ENCODE peak calls at places on chromosomes 11 and 22, in nine cellular contexts. R is activated gamma-delta T cell treated with anti-CD3 and anti-CD28 coated beads, Interleukin-2, amount 50 U/mL, for 16 hours; K is AG09309; H is EH; V is stimulated activated CD4-positive, alpha-beta T cell treated with anti-CD3 and anti-CD28 coated beads, Interleukin-1b, Interleukin-23, amount 100 ng/mL, for 24 hours; C is posterior vena cava; B is BJ; G is MV-4-11; Q is stimulated activated CD8-positive, alpha-beta memory T cell treated with anti-CD3 and anti-CD28 coated beads, Interleukin-12 subunit alpha, Interleukin-12 subunit beta, amount 100 ng/mL, for 1 hour. T is an unnamed sample.

GRCh38 chr11:102494216-102494615 is 36.3 kb downstream of the MMP7 start:
- DNase-seq in R (no peak), K (peak), H (peak), V (no peak), C (no peak), B (no peak), G (no peak), Q (no peak), T (no peak)

GRCh38 chr11:128777369-128778011 is 83.6 kb downstream of the FLI1 start:
- DNase-seq in R (no peak), K (no peak), H (no peak), V (no peak), C (no peak), B (no peak), G (no peak), Q (no peak), T (no peak)

GRCh38 chr11:118670063-118670462 is 9.4 kb downstream of the TREH start:
- DNase-seq in R (no peak), K (no peak), H (no peak), V (no peak), C (no peak), B (no peak), G (no peak), Q (no peak), T (no peak)

GRCh38 chr11:15113381-15113780 is 1.3 kb upstream of the INSC start:
- DNase-seq in R (no peak), K (no peak), H (no peak), V (no peak), C (no peak), B (no peak), G (peak), Q (no peak), T (peak)

GRCh38 chr22:17777005-17777716 is 2.9 kb upstream of the BID start:
- DNase-seq in R (peak), K (no peak), H (no peak), V (peak), C (no peak), B (no peak), G (peak), Q (peak), T (peak)

GRCh38 chr11:77035580-77035979 is 1.4 kb downstream of the B3GNT6 start:
- DNase-seq in R (no peak), K (no peak), H (no peak), V (no peak), C (no peak), B (no peak), G (no peak), Q (no peak), T (no peak)

GRCh38 chr11:72631806-72632731 is 42.2 kb downstream of the PDE2A start:
- DNase-seq in R (no peak), K (no peak), H (no peak), V (no peak), C (no peak), B (no peak), G (no peak), Q (no peak), T (no peak)

GRCh38 chr22:32615874-32616564 is 141.4 kb downstream of the FBXO7 start:
- DNase-seq in R (no peak), K (no peak), H (no peak), V (no peak), C (peak), B (no peak), G (no peak), Q (no peak), T (no peak)

GRCh38 chr11:93585758-93586157 is 42.6 kb upstream of the SMCO4 start:
- DNase-seq in R (no peak), K (peak), H (peak), V (no peak), C (no peak), B (peak), G (no peak), Q (no peak), T (no peak)

GRCh38 chr11:34616830-34617504 is 3.9 kb upstream of the EHF start:
- DNase-seq in R (no peak), K (no peak), H (no peak), V (no peak), C (no peak), B (no peak), G (no peak), Q (no peak), T (no peak)

GRCh38 chr22:39220897-39221850 is 23.6 kb downstream of the PDGFB start:
- DNase-seq in R (no peak), K (peak), H (peak), V (no peak), C (peak), B (no peak), G (no peak), Q (no peak), T (no peak)

GRCh38 chr22:39522567-39523300 is 2.4 kb downstream of the ATF4 start:
- DNase-seq in R (no peak), K (peak), H (peak), V (no peak), C (no peak), B (no peak), G (peak), Q (no peak), T (no peak)

GRCh38 chr11:71309181-71309580 is 56.8 kb upstream of the SHANK2 start:
- DNase-seq in R (no peak), K (no peak), H (no peak), V (no peak), C (peak), B (no peak), G (no peak), Q (no peak), T (no peak)

GRCh38 chr11:100812517-100812916 is 125.4 kb downstream of the ARHGAP42 start:
- DNase-seq in R (no peak), K (no peak), H (no peak), V (no peak), C (no peak), B (no peak), G (no peak), Q (no peak), T (no peak)

GRCh38 chr11:61266602-61267001 is 25.6 kb downstream of the PGA5 start:
- DNase-seq in R (no peak), K (no peak), H (peak), V (no peak), C (no peak), B (no peak), G (no peak), Q (no peak), T (no peak)

GRCh38 chr11:61467609-61468401 is 37.9 kb downstream of the SDHAF2 start:
- DNase-seq in R (no peak), K (no peak), H (no peak), V (no peak), C (no peak), B (no peak), G (no peak), Q (no peak), T (no peak)

GRCh38 chr22:28052818-28053217 is 133.8 kb upstream of the PITPNB start:
- DNase-seq in R (no peak), K (no peak), H (no peak), V (no peak), C (no peak), B (no peak), G (no peak), Q (no peak), T (no peak)

GRCh38 chr22:20569059-20570058 is 61.9 kb downstream of the MED15 start:
- DNase-seq in R (peak), K (peak), H (peak), V (peak), C (peak), B (peak), G (peak), Q (peak), T (no peak)

GRCh38 chr11:110081462-110082233 is 11.5 kb upstream of the ZC3H12C start:
- DNase-seq in R (no peak), K (no peak), H (no peak), V (no peak), C (no peak), B (no peak), G (no peak), Q (no peak), T (no peak)

GRCh38 chr11:69692422-69692821 is 11.4 kb downstream of the FGF19 start:
- DNase-seq in R (no peak), K (no peak), H (no peak), V (no peak), C (no peak), B (no peak), G (no peak), Q (no peak), T (no peak)

GRCh38 chr22:44329179-44329796 is 16.5 kb upstream of the SHISAL1 start:
- DNase-seq in R (no peak), K (no peak), H (peak), V (no peak), C (no peak), B (no peak), G (peak), Q (no peak), T (no peak)

GRCh38 chr11:124285610-124286344 is 28.0 kb downstream of the OR8D1 start:
- DNase-seq in R (no peak), K (no peak), H (peak), V (no peak), C (no peak), B (peak), G (no peak), Q (no peak), T (no peak)

GRCh38 chr22:44438481-44439131 is 59.4 kb downstream of the RTL6 start:
- DNase-seq in R (no peak), K (no peak), H (no peak), V (no peak), C (peak), B (no peak), G (no peak), Q (no peak), T (no peak)

GRCh38 chr11:111598546-111598945 is 3.7 kb upstream of the SIK2 start:
- DNase-seq in R (no peak), K (no peak), H (peak), V (no peak), C (no peak), B (no peak), G (no peak), Q (no peak), T (no peak)

GRCh38 chr11:128544625-128545024 is 42.7 kb downstream of the ETS1 start:
- DNase-seq in R (no peak), K (no peak), H (peak), V (no peak), C (no peak), B (no peak), G (no peak), Q (no peak), T (no peak)

GRCh38 chr11:34204396-34205279 is 99.2 kb downstream of the NAT10 start:
- DNase-seq in R (no peak), K (no peak), H (no peak), V (no peak), C (peak), B (no peak), G (no peak), Q (no peak), T (no peak)

GRCh38 chr11:120467627-120468026 is 43.9 kb upstream of the GRIK4 start:
- DNase-seq in R (no peak), K (no peak), H (peak), V (no peak), C (no peak), B (peak), G (no peak), Q (no peak), T (no peak)

GRCh38 chr22:27843441-27843840 is 41.9 kb upstream of the MN1 start:
- DNase-seq in R (no peak), K (no peak), H (no peak), V (no peak), C (no peak), B (no peak), G (no peak), Q (no peak), T (no peak)

GRCh38 chr22:17114173-17114957 is 6.8 kb downstream of the TMEM121B start:
- DNase-seq in R (no peak), K (no peak), H (no peak), V (no peak), C (peak), B (no peak), G (no peak), Q (no peak), T (no peak)

GRCh38 chr22:27866136-27867091 is 52.6 kb downstream of the PITPNB start:
- DNase-seq in R (no peak), K (peak), H (peak), V (no peak), C (no peak), B (peak), G (peak), Q (no peak), T (no peak)

GRCh38 chr11:36622431-36623136 is 24.5 kb upstream of the RAG2 start:
- DNase-seq in R (no peak), K (no peak), H (peak), V (no peak), C (no peak), B (no peak), G (peak), Q (no peak), T (no peak)

GRCh38 chr11:9716275-9717039 is 52.6 kb downstream of the SWAP70 start:
- DNase-seq in R (no peak), K (no peak), H (peak), V (no peak), C (no peak), B (no peak), G (peak), Q (no peak), T (no peak)

GRCh38 chr11:34028407-34028804 is 23.1 kb upstream of the CAPRIN1 start:
- DNase-seq in R (no peak), K (no peak), H (peak), V (no peak), C (no peak), B (no peak), G (no peak), Q (no peak), T (no peak)

GRCh38 chr11:75244052-75244814 is 3.7 kb downstream of the TPBGL start:
- DNase-seq in R (no peak), K (no peak), H (no peak), V (no peak), C (peak), B (no peak), G (no peak), Q (no peak), T (no peak)

GRCh38 chr22:47367993-47368945 is 605.8 kb downstream of the TBC1D22A start:
- DNase-seq in R (no peak), K (no peak), H (no peak), V (no peak), C (peak), B (no peak), G (no peak), Q (no peak), T (no peak)

GRCh38 chr11:116879789-116880402 is 42.5 kb upstream of the APOA1 start:
- DNase-seq in R (no peak), K (no peak), H (peak), V (no peak), C (no peak), B (no peak), G (peak), Q (no peak), T (peak)